ENCODE peak calls at places on chromosomes 7 and 10, in five cellular contexts. V, K, J, P and Q are unnamed samples.

GRCh38 chr10:4981722-4982471 is 18.7 kb downstream of the AKR1C1 start:
- DNase-seq in V (peak), K (peak), J (no peak), P (no peak), Q (peak)

GRCh38 chr7:100818825-100819224 is 8.5 kb downstream of the EPHB4 start:
- DNase-seq in V (no peak), K (no peak), J (no peak), P (no peak), Q (no peak)

GRCh38 chr7:69739906-69740545 is 141.8 kb downstream of the AUTS2 start:
- DNase-seq in V (no peak), K (no peak), J (no peak), P (no peak), Q (no peak)

GRCh38 chr7:99393363-99394187 is 14.8 kb downstream of the PDAP1 start:
- DNase-seq in V (peak), K (no peak), J (no peak), P (peak), Q (no peak)

GRCh38 chr10:117663750-117664149 is 121.2 kb downstream of the EMX2 start:
- DNase-seq in V (no peak), K (peak), J (no peak), P (no peak), Q (peak)

GRCh38 chr7:143974457-143974856 is 19.8 kb downstream of the OR2F1 start:
- DNase-seq in V (no peak), K (peak), J (no peak), P (no peak), Q (peak)

GRCh38 chr7:22002731-22003130 is 57.0 kb upstream of the CDCA7L start:
- DNase-seq in V (no peak), K (no peak), J (no peak), P (no peak), Q (peak)

GRCh38 chr10:104281694-104282093 is 12.7 kb downstream of the GSTO2 start:
- DNase-seq in V (no peak), K (no peak), J (no peak), P (no peak), Q (no peak)

GRCh38 chr10:87761892-87762291 is 56.1 kb downstream of the ATAD1 start:
- DNase-seq in V (no peak), K (peak), J (no peak), P (no peak), Q (peak)

GRCh38 chr10:89153971-89154370 is 53.1 kb downstream of the CH25H start:
- DNase-seq in V (no peak), K (no peak), J (no peak), P (no peak), Q (no peak)

GRCh38 chr10:104323721-104324686 is 14.3 kb downstream of the ITPRIP start:
- DNase-seq in V (no peak), K (no peak), J (no peak), P (no peak), Q (no peak)

GRCh38 chr7:81470084-81470723 is 299.6 kb downstream of the HGF start:
- DNase-seq in V (peak), K (peak), J (no peak), P (peak), Q (peak)